ENCODE peak calls at places on chromosomes 3 and 15, in eight cellular contexts. H is fibroblast of pulmonary artery, U is KBM-7, Y is HS-5, O is dermis microvascular lymphatic vessel endothelial cell, G is HT1080, D is WERI-Rb-1, C is renal cortical epithelial cell. F is an unnamed sample.

GRCh38 chr15:90860942-90861675 is 7.3 kb upstream of the FURIN start:
- DNase-seq in H (no peak), U (no peak), Y (no peak), O (no peak), G (no peak), D (no peak), C (no peak), F (no peak)

GRCh38 chr3:111723293-111723963 is 128.3 kb upstream of the ZBED2 start:
- DNase-seq in H (peak), U (no peak), Y (peak), O (no peak), G (peak), D (no peak), C (peak), F (peak)

GRCh38 chr15:31465083-31465955 is 138.7 kb downstream of the KLF13 start:
- DNase-seq in H (no peak), U (no peak), Y (no peak), O (no peak), G (no peak), D (no peak), C (no peak), F (no peak)

GRCh38 chr3:49840371-49840770 is 16.0 kb downstream of the TRAIP start:
- DNase-seq in H (peak), U (no peak), Y (no peak), O (no peak), G (no peak), D (no peak), C (no peak), F (no peak)

GRCh38 chr3:126567696-126568438 is 9.1 kb upstream of the C3orf22 start:
- DNase-seq in H (no peak), U (no peak), Y (no peak), O (no peak), G (peak), D (no peak), C (peak), F (no peak)

GRCh38 chr15:88664151-88664778 is 25.4 kb downstream of the ISG20 start:
- DNase-seq in H (no peak), U (peak), Y (no peak), O (no peak), G (peak), D (no peak), C (no peak), F (peak)

GRCh38 chr3:187997490-187997889 is 156.5 kb upstream of the LPP start:
- DNase-seq in H (no peak), U (no peak), Y (no peak), O (no peak), G (peak), D (no peak), C (peak), F (no peak)

GRCh38 chr15:40809051-40809450 is 1.8 kb upstream of the DNAJC17 start:
- DNase-seq in H (no peak), U (no peak), Y (no peak), O (no peak), G (no peak), D (no peak), C (no peak), F (no peak)

GRCh38 chr3:181518222-181518621 is 193.5 kb upstream of the SOX2 start:
- DNase-seq in H (no peak), U (no peak), Y (no peak), O (no peak), G (no peak), D (no peak), C (no peak), F (no peak)

GRCh38 chr3:151356791-151357460 is 27.6 kb upstream of the P2RY13 start:
- DNase-seq in H (peak), U (no peak), Y (no peak), O (no peak), G (no peak), D (no peak), C (no peak), F (no peak)

GRCh38 chr3:60553144-60553543 is 698.1 kb downstream of the FHIT start:
- DNase-seq in H (no peak), U (no peak), Y (no peak), O (no peak), G (no peak), D (no peak), C (no peak), F (no peak)

GRCh38 chr15:97036301-97036700 is 705.8 kb downstream of the NR2F2 start:
- DNase-seq in H (no peak), U (no peak), Y (no peak), O (peak), G (peak), D (no peak), C (peak), F (no peak)

GRCh38 chr15:85024509-85025336 is 43.1 kb downstream of the PDE8A start:
- DNase-seq in H (no peak), U (peak), Y (no peak), O (no peak), G (peak), D (no peak), C (peak), F (peak)

GRCh38 chr3:11523793-11524160 is 119.9 kb downstream of the VGLL4 start:
- DNase-seq in H (no peak), U (no peak), Y (no peak), O (no peak), G (no peak), D (no peak), C (no peak), F (peak)

F was measured in fibroblast of villous mesenchyme.